ENCODE peak calls at places on chromosomes 16 and 17, in six cellular contexts. B, S, L, H, M and N are unnamed samples.

GRCh38 chr17:45645330-45645729 is 138.8 kb upstream of the CRHR1 start:
- DNase-seq in M (no peak), S (no peak), B (no peak), L (no peak), H (no peak), N (no peak)

GRCh38 chr17:18974407-18975149 is 22.6 kb downstream of the SLC5A10 start:
- DNase-seq in M (peak; percentile 42), H (no peak), B (no peak), S (no peak), L (no peak), N (no peak)

GRCh38 chr17:9226794-9227135 is 205.5 kb downstream of the NTN1 start:
- DNase-seq in H (no peak), B (no peak), M (no peak), L (no peak), S (no peak), N (peak; percentile 89)

GRCh38 chr17:58394534-58395223 is 22.7 kb downstream of the RNF43 start:
- DNase-seq in B (no peak), S (no peak), L (no peak), H (no peak), M (no peak), N (no peak)

GRCh38 chr17:4738136-4739121 is 1.2 kb upstream of the ZMYND15 start:
- DNase-seq in L (no peak), B (no peak), M (no peak), H (no peak), S (no peak), N (no peak)

GRCh38 chr17:50533185-50533584 is 650 bp downstream of the EPN3 start:
- DNase-seq in M (no peak), L (no peak), H (no peak), S (no peak), B (no peak), N (no peak)

GRCh38 chr17:17779015-17779611 is 57.7 kb downstream of the SREBF1 start:
- DNase-seq in B (no peak), H (no peak), S (no peak), L (no peak), M (no peak), N (no peak)

GRCh38 chr16:3009568-3010390 is 2.9 kb upstream of the CLDN9 start:
- DNase-seq in S (peak; percentile 43), H (no peak), B (no peak), M (no peak), L (peak; percentile 24), N (peak; percentile 97)

GRCh38 chr17:39739020-39739884 is 1.5 kb downstream of the GRB7 start:
- DNase-seq in B (no peak), H (peak; percentile 39), S (no peak), M (no peak), L (no peak), N (peak; percentile 90)

GRCh38 chr16:82846806-82847205 is 220.0 kb downstream of the CDH13 start:
- DNase-seq in S (no peak), H (no peak), M (no peak), L (no peak), B (no peak), N (no peak)

GRCh38 chr16:13885700-13886099 is 34.3 kb upstream of the ERCC4 start:
- DNase-seq in M (no peak), L (no peak), B (no peak), H (no peak), S (no peak), N (no peak)

GRCh38 chr16:29868396-29868795 is 5.4 kb upstream of the CDIPT start:
- DNase-seq in B (no peak), H (no peak), S (no peak), M (no peak), L (no peak), N (no peak)

GRCh38 chr17:77352441-77352840 is 211.7 kb downstream of the SEC14L1 start:
- DNase-seq in H (no peak), S (no peak), M (no peak), B (no peak), L (no peak), N (no peak)

GRCh38 chr16:14193316-14193871 is 122.3 kb downstream of the MRTFB start:
- DNase-seq in M (no peak), H (no peak), B (no peak), S (no peak), L (no peak), N (no peak)

GRCh38 chr17:65356524-65356923 is 204.9 kb downstream of the AXIN2 start:
- DNase-seq in L (no peak), S (no peak), M (no peak), H (no peak), B (no peak), N (no peak)

GRCh38 chr17:6831662-6832263 is at the start of gene TEKT1:
- DNase-seq in L (peak; percentile 85), H (peak; percentile 60), S (no peak), M (peak; percentile 57), B (peak; percentile 55), N (peak; percentile 98)

GRCh38 chr16:55147401-55147800 is 176.6 kb upstream of the IRX6 start:
- DNase-seq in L (no peak), M (no peak), H (no peak), S (no peak), B (no peak), N (no peak)

GRCh38 chr17:81457917-81458555 is 54.6 kb downstream of the ACTG1 start:
- DNase-seq in L (no peak), S (no peak), B (no peak), M (no peak), H (no peak), N (no peak)

GRCh38 chr16:4214215-4214621 is 27.7 kb downstream of the SRL start:
- DNase-seq in H (no peak), B (no peak), L (peak; percentile 95), M (no peak), S (peak; percentile 81), N (no peak)

GRCh38 chr16:1981972-1982574 is 804 bp upstream of the NOXO1 start:
- DNase-seq in S (no peak), B (no peak), L (no peak), M (no peak), H (no peak), N (no peak)

GRCh38 chr16:83813818-83814653 is 6.3 kb downstream of the HSBP1 start:
- DNase-seq in S (no peak), M (no peak), H (no peak), B (no peak), L (peak; percentile 79), N (no peak)

GRCh38 chr17:47978324-47978723 is 7.4 kb downstream of the CDK5RAP3 start:
- DNase-seq in L (peak; percentile 75), H (peak; percentile 32), B (peak; percentile 25), M (no peak), S (peak; percentile 83), N (peak; percentile 87)

GRCh38 chr16:1563786-1564185 is 30.3 kb downstream of the TMEM204 start:
- DNase-seq in H (no peak), M (no peak), B (no peak), L (no peak), S (no peak), N (no peak)

GRCh38 chr16:27799866-27800265 is 249.9 kb downstream of the KATNIP start:
- DNase-seq in L (no peak), S (no peak), B (no peak), H (no peak), M (no peak), N (no peak)